ENCODE peak calls at places on chromosomes 16 and 17, in eight cellular contexts. J is DND-41, D is heart right ventricle, H is psoas muscle, F is H1, G is neural crest cell, K is ovary, R is BE2C. Y is an unnamed sample.

GRCh38 chr16:12628526-12628925 is 175.2 kb downstream of the CPPED1 start:
- DNase-seq in J (no peak), D (no peak), H (no peak), F (no peak), G (no peak), K (no peak), R (no peak), Y (no peak)

GRCh38 chr16:22239131-22239805 is 33.2 kb downstream of the EEF2K start:
- DNase-seq in J (no peak), D (no peak), H (no peak), F (no peak), G (no peak), K (no peak), R (no peak), Y (no peak)

GRCh38 chr17:76481091-76481655 is 13.8 kb downstream of the AANAT start:
- DNase-seq in J (no peak), D (no peak), H (no peak), F (no peak), G (no peak), K (peak; percentile 33), R (no peak), Y (peak; percentile 19)

GRCh38 chr16:4414187-4414909 is 2.0 kb downstream of the CORO7 start:
- DNase-seq in J (no peak), D (no peak), H (no peak), F (no peak), G (no peak), K (no peak), R (no peak), Y (peak; percentile 97)

GRCh38 chr17:21094298-21094704 is 32.5 kb upstream of the DHRS7B start:
- DNase-seq in J (no peak), D (no peak), H (no peak), F (no peak), G (no peak), K (no peak), R (no peak), Y (no peak)

GRCh38 chr16:31664683-31665482 is 137.2 kb downstream of the AHSP start:
- DNase-seq in J (no peak), D (no peak), H (no peak), F (no peak), G (no peak), K (no peak), R (no peak), Y (peak; percentile 8)

GRCh38 chr17:35245196-35245486 is 2.3 kb downstream of the SLFN5 start:
- DNase-seq in J (no peak), D (no peak), H (no peak), F (no peak), G (no peak), K (no peak), R (no peak), Y (peak; percentile 48)

GRCh38 chr16:2033057-2033911 is 6.6 kb downstream of the NHERF2 start:
- DNase-seq in J (no peak), D (peak; percentile 81), H (peak; percentile 61), F (peak; percentile 55), G (no peak), K (no peak), R (no peak), Y (peak; percentile 29)

GRCh38 chr17:65588194-65588808 is 26.9 kb upstream of the AXIN2 start:
- DNase-seq in J (no peak), D (no peak), H (no peak), F (no peak), G (no peak), K (no peak), R (no peak), Y (no peak)
- TF ChIP-seq CTCF in J (peak; percentile 22), D (no peak), H (no peak), F (peak; percentile 36), G (peak; percentile 51), K (no peak), R (no peak), Y (no peak)

DNA sequence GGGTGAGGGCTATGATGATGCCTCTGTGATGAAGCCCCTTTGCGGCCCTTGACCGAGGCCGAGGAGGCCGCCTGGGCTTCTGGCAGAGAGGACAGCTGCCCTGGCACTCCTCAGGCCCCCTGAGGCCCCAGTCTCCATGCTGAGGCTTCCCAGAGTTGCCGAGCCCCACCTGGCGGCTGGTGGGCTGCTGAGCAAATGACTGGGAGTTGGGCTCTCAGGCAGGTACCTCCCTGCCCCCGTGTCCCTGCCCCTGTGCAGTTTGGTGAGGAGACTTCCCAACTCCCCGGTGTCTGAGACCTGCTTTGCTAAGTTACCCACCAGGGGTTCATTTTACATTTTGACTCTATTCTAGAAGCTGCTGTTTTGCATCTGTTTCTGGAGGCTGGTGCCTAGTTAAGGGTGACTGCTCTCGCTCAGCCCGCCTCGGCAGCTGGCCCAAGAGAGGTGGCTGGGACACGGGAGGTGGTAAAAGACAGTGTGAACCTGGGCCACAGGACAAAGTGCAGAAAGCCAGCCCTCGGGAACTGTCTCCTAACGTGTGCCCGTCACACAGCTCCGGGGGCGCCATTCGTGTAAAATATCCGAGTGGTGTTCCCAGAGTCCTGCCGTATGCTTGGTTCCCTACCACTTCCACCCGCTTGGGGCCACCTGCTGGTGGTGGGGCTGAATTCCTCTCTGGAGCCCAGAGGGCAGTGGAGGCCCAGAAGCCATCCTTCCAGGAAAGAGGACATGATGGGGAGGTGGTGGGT is 134.5 kb downstream of the RAB11FIP4 start:
- DNase-seq in J (no peak), D (no peak), H (no peak), F (no peak), G (peak; percentile 26), K (no peak), R (peak; percentile 44), Y (no peak)
- TF ChIP-seq CTCF in J (no peak), D (no peak), H (no peak), F (peak; percentile 49), G (peak; percentile 40), K (no peak), R (peak; percentile 44), Y (no peak)

GRCh38 chr17:80890551-80890930 is 101.1 kb upstream of the CHMP6 start:
- DNase-seq in J (no peak), D (no peak), H (no peak), F (no peak), G (no peak), K (no peak), R (no peak), Y (no peak)

GRCh38 chr17:80892900-80893603 is 98.6 kb upstream of the CHMP6 start:
- DNase-seq in J (no peak), D (no peak), H (peak; percentile 71), F (no peak), G (no peak), K (no peak), R (peak; percentile 77), Y (peak; percentile 73)

GRCh38 chr17:80892019-80892855 is 99.4 kb upstream of the CHMP6 start:
- DNase-seq in J (no peak), D (peak; percentile 85), H (peak; percentile 85), F (no peak), G (no peak), K (peak; percentile 82), R (peak; percentile 85), Y (peak; percentile 97)

GRCh38 chr17:80889897-80890550 is 101.6 kb upstream of the CHMP6 start:
- DNase-seq in J (no peak), D (no peak), H (no peak), F (no peak), G (no peak), K (no peak), R (no peak), Y (peak; percentile 65)

GRCh38 chr17:80891096-80892018 is 100.3 kb upstream of the CHMP6 start:
- DNase-seq in J (peak; percentile 32), D (no peak), H (peak; percentile 40), F (no peak), G (no peak), K (peak; percentile 47), R (peak; percentile 38), Y (peak; percentile 92)
- TF ChIP-seq CTCF in J (no peak), D (no peak), H (no peak), F (no peak), G (no peak), K (no peak), R (no peak), Y (no peak)

DNA sequence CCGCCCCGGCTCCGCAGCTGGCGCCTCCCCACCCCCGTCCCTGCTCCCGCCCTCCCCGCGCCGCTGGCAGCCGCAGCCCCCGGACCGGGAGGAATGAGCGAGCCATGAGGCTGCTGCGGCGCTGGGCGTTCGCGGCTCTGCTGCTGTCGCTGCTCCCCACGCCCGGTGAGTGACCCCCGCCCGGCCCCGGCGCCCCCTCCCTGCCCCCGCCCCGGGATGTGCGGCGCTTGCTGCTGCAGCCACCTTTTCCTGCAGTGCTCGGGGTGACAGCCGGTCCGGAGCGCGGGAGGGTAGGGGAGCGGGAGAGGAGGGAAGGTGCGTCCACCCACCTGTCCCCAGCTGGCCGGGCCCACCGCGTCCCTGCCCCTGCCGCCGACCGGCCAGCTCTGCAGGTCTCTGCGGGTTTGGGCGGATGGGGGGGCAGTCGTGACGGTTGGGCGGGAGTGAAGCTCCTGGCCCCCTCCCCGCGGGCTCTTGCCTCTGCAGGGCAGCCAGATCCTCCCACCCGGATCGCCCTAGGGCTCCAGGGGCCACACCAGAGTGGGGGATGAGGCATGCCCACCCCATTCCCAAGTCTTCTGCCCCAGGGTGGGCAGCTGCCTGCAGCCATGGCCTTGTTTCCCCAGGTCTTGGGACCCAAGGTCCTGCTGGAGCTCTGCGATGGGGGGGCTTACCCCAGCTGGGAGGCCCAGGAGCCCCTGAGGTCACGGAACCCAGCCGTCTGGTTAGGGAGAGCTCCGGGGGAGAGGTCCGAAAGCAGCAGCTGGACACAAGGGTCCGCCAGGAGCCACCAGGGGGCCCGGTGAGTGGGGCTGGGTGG is 518 bp downstream of the ADAM11 start:
- DNase-seq in J (no peak), D (no peak), H (no peak), F (no peak), G (peak; percentile 40), K (no peak), R (no peak), Y (no peak)
- TF ChIP-seq CTCF in J (no peak), D (no peak), H (no peak), F (no peak), G (peak; percentile 40), K (no peak), R (peak; percentile 36), Y (no peak)

GRCh38 chr16:48330133-48330846 is 54.9 kb downstream of the SIAH1 start:
- DNase-seq in J (no peak), D (no peak), H (no peak), F (no peak), G (no peak), K (no peak), R (no peak), Y (no peak)

GRCh38 chr16:48332978-48333377 is 52.2 kb downstream of the SIAH1 start:
- DNase-seq in J (no peak), D (no peak), H (no peak), F (no peak), G (no peak), K (no peak), R (no peak), Y (no peak)

GRCh38 chr16:48335961-48336360 is 49.3 kb downstream of the SIAH1 start:
- DNase-seq in J (no peak), D (no peak), H (no peak), F (no peak), G (no peak), K (no peak), R (no peak), Y (no peak)

GRCh38 chr16:48330847-48331204 is 54.4 kb downstream of the SIAH1 start:
- DNase-seq in J (no peak), D (no peak), H (no peak), F (no peak), G (no peak), K (no peak), R (no peak), Y (no peak)

DNA sequence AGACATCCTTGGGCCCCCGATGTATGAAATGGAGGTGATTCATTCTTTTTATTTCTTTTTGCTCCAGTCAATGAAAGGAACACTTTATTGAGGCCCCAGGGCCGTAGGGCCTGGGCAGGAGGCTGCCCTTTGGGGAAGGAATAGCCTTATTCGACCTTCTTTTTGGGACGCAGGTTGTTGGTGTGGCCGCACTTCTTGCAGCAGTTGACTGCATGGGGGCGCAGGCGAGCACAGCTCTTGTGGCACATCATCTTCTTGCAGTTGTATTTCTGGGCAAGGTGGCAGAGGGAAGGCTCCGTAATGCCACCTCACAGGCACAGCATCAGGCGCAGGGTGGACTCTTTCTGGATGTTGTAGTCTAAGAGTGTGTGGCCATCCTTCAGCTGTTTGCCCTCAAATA is 50.9 kb downstream of the SIAH1 start:
- DNase-seq in J (no peak), D (no peak), H (no peak), F (peak; percentile 68), G (no peak), K (no peak), R (no peak), Y (no peak)
- TF ChIP-seq CTCF in J (peak; percentile 27), D (no peak), H (no peak), F (peak; percentile 66), G (no peak), K (no peak), R (no peak), Y (no peak)

Y was measured in activated CD8-positive, alpha-beta T cell treated with anti-CD3 and anti-CD28 coated beads for 36 hours.